ENCODE peak calls at places on chromosome 12, in four cellular contexts. D is BJ; X is activated T-helper 2 cell treated with anti-CD3 and anti-CD28 coated beads, Interferon-gamma antibody, Interleukin-2, Interleukin-4, amounts not matched to agents 10 μg/mL and 5 μg/mL and 100 μg/mL, durations not matched to agents 14 hours and 24 hours and 36 hours; K is stimulated activated CD8-positive, alpha-beta memory T cell treated with anti-CD3 and anti-CD28 coated beads, Interleukin-7, amount 100 ng/mL, for 1 hour. U is an unnamed sample.
A peak's percentile ranks its signal among the peaks of the same experiment; 100 is the strongest.

GRCh38 chr12:118840399-118840798 is 140.9 kb upstream of the SRRM4 start:
- DNase-seq in D (no peak), K (no peak), X (no peak), U (no peak)

GRCh38 chr12:94208433-94208921 is 60.1 kb downstream of the PLXNC1 start:
- DNase-seq in D (no peak), X (peak; percentile 23), K (no peak), U (peak; percentile 18)

GRCh38 chr12:78448692-78449091 is 415.9 kb upstream of the SYT1 start:
- DNase-seq in X (no peak), D (no peak), K (no peak), U (no peak)

GRCh38 chr12:56725723-56726102 is 614 bp upstream of the NACA start:
- DNase-seq in K (no peak), D (no peak), X (no peak), U (no peak)

GRCh38 chr12:60529261-60529660 is 933.4 kb downstream of the SLC16A7 start:
- DNase-seq in D (no peak), X (no peak), K (no peak), U (no peak)

GRCh38 chr12:130391186-130391585 is 53.5 kb downstream of the PIWIL1 start:
- DNase-seq in D (no peak), X (no peak), K (no peak), U (no peak)

GRCh38 chr12:100908501-100908900 is 113.9 kb downstream of the ANO4 start:
- DNase-seq in D (peak; percentile 44), X (no peak), K (no peak), U (no peak)

GRCh38 chr12:116009805-116010204 is 267.7 kb downstream of the MED13L start:
- DNase-seq in X (no peak), K (no peak), D (no peak), U (no peak)

U was measured in NK-92 treated with Interleukin-12 subunit alpha and Interleukin-12 subunit beta, amount 100 ng/mL, for 24 hours.